ENCODE peak calls at places on chromosomes 6 and 20, in six cellular contexts. One of them, this sample, is unnamed.
A peak's percentile ranks its signal among the peaks of the same experiment; 100 is the strongest.

GRCh38 chr6:80767808-80768207 is 661.3 kb downstream of the BCKDHB start:
- DNase-seq in stomach: no peak
- DNase-seq in A549: no peak
- DNase-seq in tibial artery: peak; percentile 84
- DNase-seq in AG09309: peak; percentile 29
- DNase-seq in suprapubic skin: peak; percentile 86
- DNase-seq in this sample: peak; percentile 94

GRCh38 chr6:90765895-90766294 is 179.0 kb upstream of the MAP3K7 start:
- DNase-seq in stomach: no peak
- DNase-seq in A549: no peak
- DNase-seq in tibial artery: no peak
- DNase-seq in AG09309: no peak
- DNase-seq in suprapubic skin: no peak
- DNase-seq in this sample: no peak

GRCh38 chr20:39890697-39891096 is 798.3 kb downstream of the MAFB start:
- DNase-seq in stomach: no peak
- DNase-seq in A549: no peak
- DNase-seq in tibial artery: no peak
- DNase-seq in AG09309: no peak
- DNase-seq in suprapubic skin: no peak
- DNase-seq in this sample: no peak

GRCh38 chr6:38493929-38494547 is 145.7 kb downstream of the BTBD9 start:
- DNase-seq in stomach: peak; percentile 85
- DNase-seq in A549: no peak
- DNase-seq in tibial artery: peak; percentile 74
- DNase-seq in AG09309: peak; percentile 47
- DNase-seq in suprapubic skin: peak; percentile 90
- DNase-seq in this sample: peak; percentile 85

GRCh38 chr6:21457647-21458046 is 135.9 kb upstream of the SOX4 start:
- DNase-seq in stomach: no peak
- DNase-seq in A549: no peak
- DNase-seq in tibial artery: no peak
- DNase-seq in AG09309: no peak
- DNase-seq in suprapubic skin: no peak
- DNase-seq in this sample: no peak

GRCh38 chr20:36604952-36605308 is 649 bp upstream of the RAB5IF start:
- DNase-seq in stomach: peak; percentile 41
- DNase-seq in A549: no peak
- DNase-seq in tibial artery: peak; percentile 71
- DNase-seq in AG09309: no peak
- DNase-seq in suprapubic skin: peak; percentile 83
- DNase-seq in this sample: peak; percentile 41

GRCh38 chr6:133241088-133241900 is at the start of gene EYA4:
- DNase-seq in stomach: no peak
- DNase-seq in A549: peak; percentile 41
- DNase-seq in tibial artery: no peak
- DNase-seq in AG09309: no peak
- DNase-seq in suprapubic skin: no peak
- DNase-seq in this sample: no peak

GRCh38 chr6:7215140-7215539 is 97.9 kb downstream of the SSR1 start:
- DNase-seq in stomach: no peak
- DNase-seq in A549: no peak
- DNase-seq in tibial artery: no peak
- DNase-seq in AG09309: no peak
- DNase-seq in suprapubic skin: no peak
- DNase-seq in this sample: no peak

GRCh38 chr6:19515939-19516338 is 321.2 kb upstream of the ID4 start:
- DNase-seq in stomach: no peak
- DNase-seq in A549: no peak
- DNase-seq in tibial artery: no peak
- DNase-seq in AG09309: no peak
- DNase-seq in suprapubic skin: no peak
- DNase-seq in this sample: no peak

GRCh38 chr20:34562643-34563042 is 4.1 kb downstream of the MAP1LC3A start:
- DNase-seq in stomach: no peak
- DNase-seq in A549: peak; percentile 51
- DNase-seq in tibial artery: no peak
- DNase-seq in AG09309: no peak
- DNase-seq in suprapubic skin: no peak
- DNase-seq in this sample: no peak

GRCh38 chr20:43448748-43449535 is 8.8 kb upstream of the SRSF6 start:
- DNase-seq in stomach: peak; percentile 51
- DNase-seq in A549: peak; percentile 72
- DNase-seq in tibial artery: no peak
- DNase-seq in AG09309: no peak
- DNase-seq in suprapubic skin: peak; percentile 45
- DNase-seq in this sample: peak; percentile 79

GRCh38 chr6:110140650-110141049 is 38.8 kb downstream of the WASF1 start:
- DNase-seq in stomach: no peak
- DNase-seq in A549: peak; percentile 1
- DNase-seq in tibial artery: no peak
- DNase-seq in AG09309: peak; percentile 53
- DNase-seq in suprapubic skin: no peak
- DNase-seq in this sample: no peak

GRCh38 chr20:39146394-39146793 is 184.2 kb downstream of the DHX35 start:
- DNase-seq in stomach: no peak
- DNase-seq in A549: no peak
- DNase-seq in tibial artery: no peak
- DNase-seq in AG09309: no peak
- DNase-seq in suprapubic skin: no peak
- DNase-seq in this sample: no peak

GRCh38 chr20:32497589-32498224 is 87.4 kb downstream of the NOL4L start:
- DNase-seq in stomach: no peak
- DNase-seq in A549: no peak
- DNase-seq in tibial artery: no peak
- DNase-seq in AG09309: no peak
- DNase-seq in suprapubic skin: no peak
- DNase-seq in this sample: no peak

GRCh38 chr20:24795444-24795843 is 153.6 kb upstream of the CST7 start:
- DNase-seq in stomach: no peak
- DNase-seq in A549: no peak
- DNase-seq in tibial artery: no peak
- DNase-seq in AG09309: no peak
- DNase-seq in suprapubic skin: no peak
- DNase-seq in this sample: no peak

GRCh38 chr20:21395666-21396044 is 1.7 kb downstream of the NKX2-4 start:
- DNase-seq in stomach: no peak
- DNase-seq in A549: no peak
- DNase-seq in tibial artery: no peak
- DNase-seq in AG09309: no peak
- DNase-seq in suprapubic skin: no peak
- DNase-seq in this sample: no peak

GRCh38 chr20:3165473-3166337 is 6.0 kb upstream of the FASTKD5 start:
- DNase-seq in stomach: no peak
- DNase-seq in A549: no peak
- DNase-seq in tibial artery: peak; percentile 67
- DNase-seq in AG09309: no peak
- DNase-seq in suprapubic skin: no peak
- DNase-seq in this sample: no peak

GRCh38 chr6:149891259-149891658 is 6.7 kb downstream of the RAET1E start:
- DNase-seq in stomach: no peak
- DNase-seq in A549: no peak
- DNase-seq in tibial artery: no peak
- DNase-seq in AG09309: no peak
- DNase-seq in suprapubic skin: peak; percentile 8
- DNase-seq in this sample: no peak

GRCh38 chr20:64146936-64147451 is 17.3 kb upstream of the MYT1 start:
- DNase-seq in stomach: no peak
- DNase-seq in A549: no peak
- DNase-seq in tibial artery: peak; percentile 27
- DNase-seq in AG09309: no peak
- DNase-seq in suprapubic skin: peak; percentile 74
- DNase-seq in this sample: peak; percentile 74

GRCh38 chr6:169075211-169075621 is 178.4 kb downstream of the THBS2 start:
- DNase-seq in stomach: peak; percentile 34
- DNase-seq in A549: no peak
- DNase-seq in tibial artery: peak; percentile 89
- DNase-seq in AG09309: peak; percentile 86
- DNase-seq in suprapubic skin: no peak
- DNase-seq in this sample: no peak

GRCh38 chr6:14499804-14500203 is 382.2 kb downstream of the CD83 start:
- DNase-seq in stomach: no peak
- DNase-seq in A549: no peak
- DNase-seq in tibial artery: no peak
- DNase-seq in AG09309: peak; percentile 82
- DNase-seq in suprapubic skin: no peak
- DNase-seq in this sample: no peak

GRCh38 chr6:112780498-112781096 is 433.5 kb downstream of the RFPL4B start:
- DNase-seq in stomach: peak; percentile 73
- DNase-seq in A549: peak; percentile 37
- DNase-seq in tibial artery: peak; percentile 76
- DNase-seq in AG09309: peak; percentile 48
- DNase-seq in suprapubic skin: no peak
- DNase-seq in this sample: peak; percentile 91

GRCh38 chr6:141265748-141266647 is 866.7 kb upstream of the GJE1 start:
- DNase-seq in stomach: no peak
- DNase-seq in A549: no peak
- DNase-seq in tibial artery: no peak
- DNase-seq in AG09309: no peak
- DNase-seq in suprapubic skin: no peak
- DNase-seq in this sample: no peak
- H3K4me3 ChIP-seq in stomach: peak overlapping the region; percentile 5
- H3K4me3 ChIP-seq in A549: peak overlapping the region; percentile 37
- H3K4me3 ChIP-seq in tibial artery: peak overlapping the region; percentile 36
- H3K4me3 ChIP-seq in AG09309: peak overlapping the region; percentile 4
- H3K4me3 ChIP-seq in suprapubic skin: peak overlapping the region; percentile 16
- H3K4me3 ChIP-seq in this sample: no peak overlapping the region

GRCh38 chr20:6157345-6157744 is 34.5 kb upstream of the FERMT1 start:
- DNase-seq in stomach: no peak
- DNase-seq in A549: no peak
- DNase-seq in tibial artery: no peak
- DNase-seq in AG09309: no peak
- DNase-seq in suprapubic skin: no peak
- DNase-seq in this sample: no peak
- TF ChIP-seq CTCF in stomach: no peak
- TF ChIP-seq CTCF in A549: peak; percentile 10
- TF ChIP-seq CTCF in tibial artery: no peak
- TF ChIP-seq CTCF in AG09309: peak; percentile 25
- TF ChIP-seq CTCF in suprapubic skin: no peak
- TF ChIP-seq CTCF in this sample: no peak

DNA sequence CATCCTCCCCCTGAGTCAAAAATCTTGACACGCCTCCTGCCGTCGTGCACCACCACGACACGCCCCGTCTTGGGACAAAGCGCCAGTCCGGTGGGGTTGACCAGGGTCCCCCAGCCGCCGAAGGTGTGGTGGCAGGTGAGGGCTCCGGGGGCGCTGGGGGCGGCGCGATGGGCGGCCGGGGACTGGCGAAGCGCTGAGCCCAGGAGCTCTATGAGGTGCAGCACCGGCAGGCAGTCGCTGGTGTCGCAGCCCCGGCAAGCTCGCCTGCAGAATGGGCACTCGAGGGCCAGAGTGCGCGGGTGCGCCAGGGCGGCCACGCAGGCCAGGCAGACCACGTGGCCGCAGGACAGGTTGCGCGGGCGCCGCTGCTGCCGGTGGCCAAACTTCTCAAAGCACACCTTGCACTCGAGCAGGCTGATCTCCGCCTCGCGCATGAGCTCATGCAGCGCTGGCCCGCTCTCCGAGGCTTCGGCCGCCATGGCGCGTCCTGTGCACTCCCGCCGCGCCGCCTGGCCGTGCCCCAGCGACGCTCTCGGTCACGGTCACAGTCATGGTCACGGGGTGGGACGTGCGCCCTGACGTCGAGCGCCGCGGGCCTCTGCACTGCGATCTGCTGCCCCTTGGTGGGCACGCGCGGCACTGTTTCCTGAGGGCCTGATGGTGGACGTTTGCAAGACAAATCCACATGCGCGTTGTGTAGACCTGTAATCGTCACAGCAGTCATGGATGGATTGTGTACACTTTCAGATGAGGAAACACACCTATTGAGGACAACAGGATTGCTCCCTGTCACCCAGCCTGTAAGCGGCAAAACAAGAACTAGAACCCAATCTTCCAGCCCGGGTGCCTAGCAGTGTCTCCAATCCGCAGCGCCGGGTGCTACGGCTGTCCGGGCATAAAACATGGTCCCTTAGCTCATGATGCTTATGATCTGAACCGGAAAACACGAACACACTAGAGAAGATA is at the start of gene NHLRC1:
- DNase-seq in stomach: peak; percentile 91
- DNase-seq in A549: peak; percentile 58
- DNase-seq in tibial artery: peak; percentile 94
- DNase-seq in AG09309: peak; percentile 42
- DNase-seq in suprapubic skin: peak; percentile 94
- DNase-seq in this sample: peak; percentile 98
- H3K4me3 ChIP-seq in stomach: peak within 1 kb of the TSS; percentile 44
- H3K4me3 ChIP-seq in A549: peak within 1 kb of the TSS; percentile 39
- H3K4me3 ChIP-seq in tibial artery: peak within 1 kb of the TSS; percentile 60
- H3K4me3 ChIP-seq in AG09309: peak within 1 kb of the TSS; percentile 35
- H3K4me3 ChIP-seq in suprapubic skin: peak within 1 kb of the TSS; percentile 60
- H3K4me3 ChIP-seq in this sample: peak within 1 kb of the TSS; percentile 32

DNA sequence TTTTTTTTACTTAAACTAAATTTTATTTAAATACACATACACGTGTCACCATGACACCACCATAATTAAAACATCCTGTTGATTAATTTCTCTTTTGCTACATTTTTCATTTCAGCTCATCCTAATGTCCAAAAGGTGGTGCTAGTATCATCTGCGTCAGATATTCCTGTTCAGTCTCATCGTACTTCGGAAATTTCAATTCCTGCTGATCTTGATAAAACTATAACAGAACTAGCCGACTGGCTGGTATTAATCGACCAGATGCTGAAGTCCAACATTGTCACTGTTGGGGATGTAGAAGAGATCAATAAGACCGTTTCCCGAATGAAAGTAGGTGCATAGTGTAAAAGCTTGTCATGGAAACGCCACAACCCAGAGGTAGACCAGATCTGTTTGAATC is 263.4 kb downstream of the UTRN start:
- DNase-seq in stomach: no peak
- DNase-seq in A549: no peak
- DNase-seq in tibial artery: no peak
- DNase-seq in AG09309: no peak
- DNase-seq in suprapubic skin: no peak
- DNase-seq in this sample: no peak
- TF ChIP-seq CTCF in stomach: no peak
- TF ChIP-seq CTCF in A549: no peak
- TF ChIP-seq CTCF in tibial artery: no peak
- TF ChIP-seq CTCF in AG09309: no peak
- TF ChIP-seq CTCF in suprapubic skin: no peak
- TF ChIP-seq CTCF in this sample: no peak